ENCODE peak calls at places on chromosome 22, in ten cellular contexts. C is AG04450, W is colonic mucosa, X is HFF-Myc, B is IMR-90, Z is BE2C, J is left ventricle myocardium inferior, U is fibroblast of the aortic adventitia, T is NB4, S is Caco-2. G is an unnamed sample.
A peak's percentile ranks its signal among the peaks of the same experiment; 100 is the strongest.

GRCh38 chr22:20750461-20751184 is 23.3 kb upstream of the SERPIND1 start:
- DNase-seq in C (peak; percentile 63), W (peak; percentile 46), X (peak; percentile 35), B (peak; percentile 90), Z (peak; percentile 52), J (peak; percentile 47), U (peak; percentile 73), T (peak; percentile 27), S (no peak), G (peak; percentile 83)

GRCh38 chr22:31329029-31329428 is 17.1 kb downstream of the PATZ1 start:
- DNase-seq in C (no peak), W (no peak), X (no peak), B (peak; percentile 37), Z (no peak), J (no peak), U (no peak), T (no peak), S (no peak), G (no peak)

GRCh38 chr22:29738118-29738815 is 18.5 kb downstream of the CABP7 start:
- DNase-seq in C (no peak), W (no peak), X (no peak), B (no peak), Z (no peak), J (no peak), U (no peak), T (no peak), S (no peak), G (no peak)

GRCh38 chr22:46525681-46526483 is 11.5 kb downstream of the CELSR1 start:
- DNase-seq in C (no peak), W (no peak), X (no peak), B (no peak), Z (no peak), J (no peak), U (no peak), T (no peak), S (no peak), G (no peak)

GRCh38 chr22:45302047-45302446 is 7.7 kb upstream of the FAM118A start:
- DNase-seq in C (peak; percentile 64), W (no peak), X (peak; percentile 84), B (peak; percentile 88), Z (no peak), J (no peak), U (peak; percentile 88), T (peak; percentile 49), S (no peak), G (peak; percentile 87)

GRCh38 chr22:19591568-19591967 is 67.4 kb upstream of the CLDN5 start:
- DNase-seq in C (no peak), W (no peak), X (no peak), B (no peak), Z (no peak), J (no peak), U (no peak), T (no peak), S (no peak), G (no peak)

GRCh38 chr22:25054943-25055511 is 102.5 kb downstream of the KIAA1671 start:
- DNase-seq in C (no peak), W (no peak), X (no peak), B (no peak), Z (no peak), J (no peak), U (peak; percentile 21), T (no peak), S (no peak), G (no peak)

GRCh38 chr22:46192210-46192993 is 42.1 kb downstream of the PPARA start:
- DNase-seq in C (no peak), W (peak; percentile 51), X (no peak), B (no peak), Z (no peak), J (no peak), U (no peak), T (no peak), S (no peak), G (no peak)

GRCh38 chr22:19565921-19566598 is 41.9 kb upstream of the CLDN5 start:
- DNase-seq in C (no peak), W (no peak), X (no peak), B (no peak), Z (no peak), J (no peak), U (no peak), T (peak; percentile 81), S (no peak), G (no peak)

GRCh38 chr22:44719586-44720368 is 17.8 kb downstream of the PRR5 start:
- DNase-seq in C (no peak), W (no peak), X (no peak), B (no peak), Z (peak; percentile 85), J (peak; percentile 40), U (no peak), T (no peak), S (no peak), G (no peak)

GRCh38 chr22:47022075-47022473 is 259.6 kb downstream of the TBC1D22A start:
- DNase-seq in C (no peak), W (no peak), X (no peak), B (peak; percentile 22), Z (no peak), J (no peak), U (peak; percentile 23), T (no peak), S (peak; percentile 18), G (no peak)

GRCh38 chr22:20436309-20437252 is 1.0 kb downstream of the SCARF2 start:
- DNase-seq in C (no peak), W (no peak), X (no peak), B (peak; percentile 30), Z (no peak), J (no peak), U (peak; percentile 34), T (no peak), S (no peak), G (peak; percentile 41)

GRCh38 chr22:43014062-43014875 is 680 bp downstream of the PACSIN2 start:
- DNase-seq in C (no peak), W (peak; percentile 69), X (no peak), B (no peak), Z (peak; percentile 47), J (peak; percentile 37), U (peak; percentile 37), T (peak; percentile 67), S (peak; percentile 52), G (peak; percentile 30)

DNA sequence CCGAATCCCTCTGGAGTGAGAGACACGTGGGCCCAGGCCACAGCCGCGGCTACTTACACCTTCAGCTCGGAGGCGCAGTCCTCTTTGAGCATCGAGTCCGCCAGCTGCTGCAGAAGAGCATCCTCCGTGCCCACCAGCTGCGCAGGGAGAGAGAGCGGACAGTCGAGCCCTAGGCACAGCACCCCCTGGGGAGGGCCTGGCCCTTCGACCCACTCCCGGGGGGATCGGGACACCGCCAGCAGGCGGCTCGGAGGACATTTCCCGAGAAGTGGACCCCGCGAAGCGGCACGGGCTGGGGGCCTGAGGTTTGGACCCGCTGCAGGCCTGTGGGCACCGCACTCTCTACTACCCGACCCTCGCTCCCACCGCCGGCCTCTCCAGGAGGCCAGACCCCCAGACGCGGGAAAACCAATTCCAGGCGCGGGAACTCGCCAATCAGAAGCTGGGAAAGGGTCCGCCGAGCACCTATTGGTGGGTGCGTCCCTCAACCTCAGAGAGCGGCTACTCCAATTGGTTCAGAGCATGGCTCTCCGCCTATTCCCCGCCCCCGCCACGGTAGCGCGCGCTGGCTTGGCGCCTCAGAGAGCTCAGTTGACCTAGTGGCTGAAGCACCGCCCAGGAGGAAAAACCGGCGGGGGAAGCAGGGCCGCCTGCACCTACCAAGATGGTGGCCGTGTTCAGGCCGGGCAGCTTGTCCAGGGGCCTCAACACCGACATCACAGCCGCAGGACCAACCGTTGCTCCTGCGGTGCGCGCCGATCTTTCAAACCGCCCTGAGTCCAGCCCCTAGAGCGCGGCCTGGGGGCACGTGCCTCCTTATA is at the start of gene CENPM:
- DNase-seq in C (peak; percentile 79), W (peak; percentile 96), X (peak; percentile 85), B (peak; percentile 91), Z (peak; percentile 98), J (peak; percentile 92), U (peak; percentile 90), T (peak; percentile 98), S (peak; percentile 96), G (peak; percentile 91)
- TF ChIP-seq CTCF in C (peak; percentile 50), W (no peak), X (no peak), B (no peak), Z (peak; percentile 24), J (peak; percentile 23), U (peak; percentile 43), T (no peak), S (peak; percentile 26), G (peak; percentile 11)

DNA sequence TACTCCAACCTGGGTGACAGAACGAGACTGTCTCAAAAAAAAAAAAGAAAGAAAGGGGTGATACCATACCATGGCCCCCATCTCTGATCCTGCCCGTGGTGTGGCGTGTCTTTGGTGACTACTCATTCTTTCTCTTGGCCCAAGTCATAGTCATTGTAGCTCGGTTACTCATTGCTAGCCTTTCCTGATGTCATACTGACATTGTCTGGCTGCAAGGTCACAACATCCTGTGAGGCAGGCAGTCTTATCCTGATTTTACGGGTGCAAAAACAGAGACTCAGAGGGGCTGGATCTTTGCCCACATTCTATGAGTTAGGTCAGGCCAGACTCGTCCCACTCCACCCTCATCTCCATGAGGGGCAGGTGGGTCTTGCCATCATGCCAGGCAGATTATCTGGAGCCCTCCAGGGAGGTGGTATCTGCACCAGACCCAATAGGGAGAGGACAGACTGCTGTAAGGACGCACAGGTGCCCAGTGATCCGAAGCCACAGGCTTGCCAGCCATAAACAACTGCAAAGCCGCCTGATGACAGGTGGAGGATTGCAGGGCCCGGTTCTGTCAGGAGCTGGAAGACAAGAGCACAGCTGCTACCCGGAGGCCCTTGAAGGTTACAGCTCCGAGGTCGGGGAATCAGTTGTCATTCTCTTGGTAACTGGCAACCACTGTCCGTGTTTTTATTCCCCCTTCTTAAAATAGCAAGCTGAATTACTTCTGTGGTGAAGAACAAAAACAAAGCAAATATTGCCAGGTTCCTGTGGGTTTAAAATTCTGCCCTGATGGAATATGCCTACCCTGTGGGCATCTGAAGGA is 13.8 kb downstream of the TOM1 start:
- DNase-seq in C (peak; percentile 26), W (no peak), X (no peak), B (peak; percentile 96), Z (peak; percentile 46), J (peak; percentile 70), U (peak; percentile 90), T (no peak), S (peak; percentile 31), G (peak; percentile 90)
- H3K4me3 ChIP-seq in C (no peak overlapping the region), W (no peak overlapping the region), X (no peak overlapping the region), B (no peak overlapping the region), Z (no peak overlapping the region), J (peak overlapping the region; percentile 38), U (no peak overlapping the region), T (no peak overlapping the region), S (no peak overlapping the region), G (no peak overlapping the region)

GRCh38 chr22:39559456-39560105 is 11.0 kb upstream of the CACNA1I start:
- DNase-seq in C (no peak), W (no peak), X (no peak), B (no peak), Z (peak; percentile 42), J (no peak), U (no peak), T (peak; percentile 23), S (no peak), G (no peak)
- TF ChIP-seq CTCF in C (peak; percentile 42), W (peak; percentile 17), X (peak; percentile 61), B (peak; percentile 32), Z (peak; percentile 68), J (peak; percentile 44), U (peak; percentile 39), T (peak; percentile 72), S (peak; percentile 56), G (peak; percentile 41)

DNA sequence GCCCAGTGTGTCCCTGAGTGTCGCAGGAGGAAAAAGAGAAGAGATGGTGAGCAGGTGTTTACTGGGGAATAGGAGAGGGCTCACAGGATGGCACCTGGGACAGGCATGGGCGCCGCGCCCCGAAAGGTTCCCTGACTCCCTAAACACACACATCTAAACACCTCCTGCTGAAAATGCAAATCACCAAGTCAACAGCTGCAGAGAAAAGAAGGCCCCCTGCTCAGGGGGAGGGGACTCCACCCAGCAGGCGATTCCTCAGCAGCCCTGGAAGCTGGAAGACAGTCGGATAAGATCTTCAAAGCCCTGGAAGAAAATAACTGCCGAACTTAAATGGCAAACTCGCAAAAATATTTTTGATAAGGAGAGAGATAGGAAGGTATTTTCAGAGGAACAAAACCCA is 377.2 kb downstream of the BRD1 start:
- DNase-seq in C (no peak), W (no peak), X (no peak), B (no peak), Z (no peak), J (no peak), U (no peak), T (no peak), S (no peak), G (no peak)
- H3K4me3 ChIP-seq in C (no peak overlapping the region), W (no peak overlapping the region), X (no peak overlapping the region), B (no peak overlapping the region), Z (no peak overlapping the region), J (no peak overlapping the region), U (no peak overlapping the region), T (no peak overlapping the region), S (no peak overlapping the region), G (no peak overlapping the region)